ENCODE peak calls at places on chromosomes 16 and 17, in six cellular contexts. One of them, this sample, is unnamed.

GRCh38 chr17:79006001-79006400 is 3.6 kb downstream of the CANT1 start:
- DNase-seq in OCI-LY7: no peak
- DNase-seq in heart right ventricle: no peak
- DNase-seq in fibroblast of villous mesenchyme: no peak
- DNase-seq in fibroblast of lung: no peak
- DNase-seq in right atrium auricular region: no peak
- DNase-seq in this sample: no peak

GRCh38 chr16:84391151-84391873 is 23.0 kb downstream of the ATP2C2 start:
- DNase-seq in fibroblast of lung: peak
- DNase-seq in OCI-LY7: no peak
- DNase-seq in fibroblast of villous mesenchyme: peak
- DNase-seq in right atrium auricular region: no peak
- DNase-seq in heart right ventricle: no peak
- DNase-seq in this sample: no peak

GRCh38 chr17:61454932-61455753 is 2.9 kb downstream of the TBX4 start:
- DNase-seq in OCI-LY7: no peak
- DNase-seq in right atrium auricular region: peak
- DNase-seq in fibroblast of villous mesenchyme: peak
- DNase-seq in heart right ventricle: no peak
- DNase-seq in fibroblast of lung: peak
- DNase-seq in this sample: no peak

GRCh38 chr16:72124761-72125634 is 31.4 kb downstream of the DHX38 start:
- DNase-seq in fibroblast of lung: peak
- DNase-seq in right atrium auricular region: peak
- DNase-seq in fibroblast of villous mesenchyme: peak
- DNase-seq in heart right ventricle: peak
- DNase-seq in OCI-LY7: peak
- DNase-seq in this sample: peak

GRCh38 chr16:89344846-89345577 is 127.5 kb downstream of the ZNF778 start:
- DNase-seq in fibroblast of villous mesenchyme: no peak
- DNase-seq in OCI-LY7: no peak
- DNase-seq in right atrium auricular region: no peak
- DNase-seq in heart right ventricle: no peak
- DNase-seq in fibroblast of lung: no peak
- DNase-seq in this sample: no peak

GRCh38 chr16:50308237-50308965 is 42.0 kb downstream of the ADCY7 start:
- DNase-seq in OCI-LY7: no peak
- DNase-seq in fibroblast of lung: no peak
- DNase-seq in right atrium auricular region: peak
- DNase-seq in fibroblast of villous mesenchyme: no peak
- DNase-seq in heart right ventricle: no peak
- DNase-seq in this sample: no peak

GRCh38 chr17:61128671-61129115 is 270.9 kb upstream of the TBX2 start:
- DNase-seq in OCI-LY7: no peak
- DNase-seq in fibroblast of villous mesenchyme: peak
- DNase-seq in fibroblast of lung: peak
- DNase-seq in right atrium auricular region: no peak
- DNase-seq in heart right ventricle: no peak
- DNase-seq in this sample: peak

GRCh38 chr17:64278614-64279013 is 15.6 kb upstream of the TEX2 start:
- DNase-seq in OCI-LY7: peak
- DNase-seq in fibroblast of lung: no peak
- DNase-seq in right atrium auricular region: no peak
- DNase-seq in heart right ventricle: peak
- DNase-seq in fibroblast of villous mesenchyme: peak
- DNase-seq in this sample: peak

GRCh38 chr17:73160980-73161630 is 3.7 kb upstream of the SSTR2 start:
- DNase-seq in fibroblast of lung: no peak
- DNase-seq in right atrium auricular region: no peak
- DNase-seq in heart right ventricle: no peak
- DNase-seq in OCI-LY7: no peak
- DNase-seq in fibroblast of villous mesenchyme: no peak
- DNase-seq in this sample: no peak

GRCh38 chr16:72094266-72094610 is 591 bp downstream of the DHX38 start:
- DNase-seq in fibroblast of lung: no peak
- DNase-seq in OCI-LY7: peak
- DNase-seq in right atrium auricular region: no peak
- DNase-seq in fibroblast of villous mesenchyme: no peak
- DNase-seq in heart right ventricle: no peak
- DNase-seq in this sample: no peak

GRCh38 chr17:60077672-60078519 is 825 bp downstream of the HEATR6 start:
- DNase-seq in right atrium auricular region: no peak
- DNase-seq in fibroblast of lung: peak
- DNase-seq in heart right ventricle: no peak
- DNase-seq in fibroblast of villous mesenchyme: peak
- DNase-seq in OCI-LY7: peak
- DNase-seq in this sample: no peak

GRCh38 chr17:66605561-66605960 is 229.4 kb upstream of the CACNG5 start:
- DNase-seq in heart right ventricle: no peak
- DNase-seq in OCI-LY7: no peak
- DNase-seq in fibroblast of lung: peak
- DNase-seq in right atrium auricular region: no peak
- DNase-seq in fibroblast of villous mesenchyme: peak
- DNase-seq in this sample: no peak

GRCh38 chr16:81265658-81266451 is 27.4 kb downstream of the BCO1 start:
- DNase-seq in fibroblast of lung: peak
- DNase-seq in fibroblast of villous mesenchyme: peak
- DNase-seq in OCI-LY7: no peak
- DNase-seq in heart right ventricle: peak
- DNase-seq in right atrium auricular region: peak
- DNase-seq in this sample: no peak

GRCh38 chr17:29163563-29163962 is 16.6 kb downstream of the MYO18A start:
- DNase-seq in heart right ventricle: no peak
- DNase-seq in right atrium auricular region: no peak
- DNase-seq in fibroblast of lung: no peak
- DNase-seq in fibroblast of villous mesenchyme: peak
- DNase-seq in OCI-LY7: no peak
- DNase-seq in this sample: no peak

GRCh38 chr16:73615256-73615655 is 567.3 kb upstream of the ZFHX3 start:
- DNase-seq in fibroblast of villous mesenchyme: no peak
- DNase-seq in OCI-LY7: no peak
- DNase-seq in fibroblast of lung: peak
- DNase-seq in right atrium auricular region: no peak
- DNase-seq in heart right ventricle: no peak
- DNase-seq in this sample: no peak
- TF ChIP-seq CTCF in fibroblast of villous mesenchyme: no peak
- TF ChIP-seq CTCF in OCI-LY7: no peak
- TF ChIP-seq CTCF in fibroblast of lung: no peak
- TF ChIP-seq CTCF in right atrium auricular region: no peak
- TF ChIP-seq CTCF in heart right ventricle: no peak
- TF ChIP-seq CTCF in this sample: no peak

GRCh38 chr17:63170795-63171194 is 204.8 kb downstream of the TANC2 start:
- DNase-seq in OCI-LY7: no peak
- DNase-seq in fibroblast of villous mesenchyme: no peak
- DNase-seq in heart right ventricle: no peak
- DNase-seq in fibroblast of lung: no peak
- DNase-seq in right atrium auricular region: no peak
- DNase-seq in this sample: no peak
- H3K4me3 ChIP-seq in OCI-LY7: no peak
- H3K4me3 ChIP-seq in fibroblast of villous mesenchyme: no peak
- H3K4me3 ChIP-seq in heart right ventricle: no peak
- H3K4me3 ChIP-seq in fibroblast of lung: no peak
- H3K4me3 ChIP-seq in right atrium auricular region: no peak
- H3K4me3 ChIP-seq in this sample: no peak

GRCh38 chr16:4309102-4309832 is 6.6 kb upstream of the GLIS2 start:
- DNase-seq in fibroblast of lung: no peak
- DNase-seq in fibroblast of villous mesenchyme: no peak
- DNase-seq in heart right ventricle: no peak
- DNase-seq in right atrium auricular region: no peak
- DNase-seq in OCI-LY7: peak
- DNase-seq in this sample: no peak
- TF ChIP-seq CTCF in fibroblast of lung: no peak
- TF ChIP-seq CTCF in fibroblast of villous mesenchyme: no peak
- TF ChIP-seq CTCF in heart right ventricle: no peak
- TF ChIP-seq CTCF in right atrium auricular region: no peak
- TF ChIP-seq CTCF in OCI-LY7: no peak
- TF ChIP-seq CTCF in this sample: no peak

GRCh38 chr16:1073262-1073558 is 663 bp downstream of the SSTR5 start:
- DNase-seq in fibroblast of lung: no peak
- DNase-seq in fibroblast of villous mesenchyme: no peak
- DNase-seq in OCI-LY7: no peak
- DNase-seq in heart right ventricle: no peak
- DNase-seq in right atrium auricular region: no peak
- DNase-seq in this sample: no peak

GRCh38 chr16:1073566-1074378 is 1.2 kb downstream of the SSTR5 start:
- DNase-seq in fibroblast of villous mesenchyme: no peak
- DNase-seq in right atrium auricular region: no peak
- DNase-seq in heart right ventricle: no peak
- DNase-seq in fibroblast of lung: no peak
- DNase-seq in OCI-LY7: no peak
- DNase-seq in this sample: no peak

GRCh38 chr16:1071561-1072225 is 854 bp upstream of the SSTR5 start:
- DNase-seq in right atrium auricular region: no peak
- DNase-seq in fibroblast of lung: no peak
- DNase-seq in OCI-LY7: no peak
- DNase-seq in heart right ventricle: no peak
- DNase-seq in fibroblast of villous mesenchyme: no peak
- DNase-seq in this sample: no peak

GRCh38 chr16:1074379-1074649 is 1.8 kb downstream of the SSTR5 start:
- DNase-seq in OCI-LY7: no peak
- DNase-seq in heart right ventricle: no peak
- DNase-seq in fibroblast of lung: no peak
- DNase-seq in fibroblast of villous mesenchyme: no peak
- DNase-seq in right atrium auricular region: no peak
- DNase-seq in this sample: no peak

GRCh38 chr16:1072526-1073261 is at the start of gene SSTR5:
- DNase-seq in fibroblast of lung: no peak
- DNase-seq in heart right ventricle: no peak
- DNase-seq in OCI-LY7: no peak
- DNase-seq in right atrium auricular region: no peak
- DNase-seq in fibroblast of villous mesenchyme: no peak
- DNase-seq in this sample: no peak
- H3K4me3 ChIP-seq in fibroblast of lung: no peak
- H3K4me3 ChIP-seq in heart right ventricle: peak
- H3K4me3 ChIP-seq in OCI-LY7: no peak
- H3K4me3 ChIP-seq in right atrium auricular region: peak
- H3K4me3 ChIP-seq in fibroblast of villous mesenchyme: no peak
- H3K4me3 ChIP-seq in this sample: no peak

DNA sequence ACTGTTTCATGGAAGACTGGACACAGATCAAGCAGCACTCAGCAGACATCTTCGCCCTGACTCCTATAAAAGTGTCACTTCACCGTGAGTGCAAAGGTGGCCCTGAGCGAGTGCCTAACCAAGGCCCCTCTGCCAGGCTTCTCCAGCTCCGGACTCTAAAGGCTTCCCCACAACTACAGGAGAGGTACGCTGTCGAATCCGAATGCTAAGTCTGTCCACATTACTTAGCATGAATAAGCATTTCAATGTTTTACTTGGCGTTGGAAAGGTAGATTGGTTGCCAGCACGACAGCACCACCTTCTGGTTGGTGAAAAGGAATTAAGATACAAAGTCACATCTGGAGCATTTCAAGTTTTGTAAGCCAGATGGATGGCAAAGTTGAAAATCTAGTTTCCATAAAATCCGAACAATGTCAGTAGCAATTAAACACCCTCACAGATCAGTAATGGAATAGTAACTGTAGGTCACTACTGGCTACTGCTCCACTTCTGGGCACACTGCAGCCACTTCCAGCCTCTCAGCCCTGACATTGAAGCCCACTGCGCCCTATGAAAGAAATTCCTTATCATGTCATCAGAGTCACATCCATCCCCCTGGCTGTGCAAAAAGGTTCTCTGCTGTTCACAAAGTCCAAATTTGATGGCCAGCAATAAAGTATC is 100.9 kb downstream of the PARN start:
- DNase-seq in OCI-LY7: peak
- DNase-seq in right atrium auricular region: peak
- DNase-seq in fibroblast of villous mesenchyme: peak
- DNase-seq in heart right ventricle: peak
- DNase-seq in fibroblast of lung: peak
- DNase-seq in this sample: peak
- TF ChIP-seq CTCF in OCI-LY7: peak
- TF ChIP-seq CTCF in right atrium auricular region: peak
- TF ChIP-seq CTCF in fibroblast of villous mesenchyme: peak
- TF ChIP-seq CTCF in heart right ventricle: peak
- TF ChIP-seq CTCF in fibroblast of lung: peak
- TF ChIP-seq CTCF in this sample: peak

GRCh38 chr17:76966486-76967181 is 98.4 kb downstream of the MGAT5B start:
- DNase-seq in heart right ventricle: no peak
- DNase-seq in OCI-LY7: no peak
- DNase-seq in fibroblast of villous mesenchyme: no peak
- DNase-seq in right atrium auricular region: no peak
- DNase-seq in fibroblast of lung: no peak
- DNase-seq in this sample: no peak
- H3K4me3 ChIP-seq in heart right ventricle: no peak
- H3K4me3 ChIP-seq in OCI-LY7: peak
- H3K4me3 ChIP-seq in fibroblast of villous mesenchyme: no peak
- H3K4me3 ChIP-seq in right atrium auricular region: no peak
- H3K4me3 ChIP-seq in fibroblast of lung: no peak
- H3K4me3 ChIP-seq in this sample: no peak

GRCh38 chr17:31686495-31686894 is 172.5 kb downstream of the COPRS start:
- DNase-seq in heart right ventricle: no peak
- DNase-seq in fibroblast of lung: peak
- DNase-seq in OCI-LY7: no peak
- DNase-seq in right atrium auricular region: no peak
- DNase-seq in fibroblast of villous mesenchyme: no peak
- DNase-seq in this sample: no peak

GRCh38 chr17:31684901-31685300 is 174.1 kb downstream of the COPRS start:
- DNase-seq in fibroblast of villous mesenchyme: no peak
- DNase-seq in fibroblast of lung: no peak
- DNase-seq in right atrium auricular region: no peak
- DNase-seq in heart right ventricle: no peak
- DNase-seq in OCI-LY7: no peak
- DNase-seq in this sample: no peak

GRCh38 chr17:31690118-31690517 is 168.9 kb downstream of the COPRS start:
- DNase-seq in OCI-LY7: no peak
- DNase-seq in right atrium auricular region: no peak
- DNase-seq in heart right ventricle: no peak
- DNase-seq in fibroblast of lung: peak
- DNase-seq in fibroblast of villous mesenchyme: peak
- DNase-seq in this sample: no peak

GRCh38 chr17:31688704-31689103 is 170.3 kb downstream of the COPRS start:
- DNase-seq in heart right ventricle: no peak
- DNase-seq in fibroblast of villous mesenchyme: no peak
- DNase-seq in right atrium auricular region: no peak
- DNase-seq in fibroblast of lung: no peak
- DNase-seq in OCI-LY7: no peak
- DNase-seq in this sample: no peak

GRCh38 chr17:31687505-31688126 is 171.4 kb downstream of the COPRS start:
- DNase-seq in OCI-LY7: no peak
- DNase-seq in fibroblast of lung: no peak
- DNase-seq in heart right ventricle: no peak
- DNase-seq in right atrium auricular region: no peak
- DNase-seq in fibroblast of villous mesenchyme: no peak
- DNase-seq in this sample: no peak
- TF ChIP-seq CTCF in OCI-LY7: no peak
- TF ChIP-seq CTCF in fibroblast of lung: no peak
- TF ChIP-seq CTCF in heart right ventricle: no peak
- TF ChIP-seq CTCF in right atrium auricular region: no peak
- TF ChIP-seq CTCF in fibroblast of villous mesenchyme: no peak
- TF ChIP-seq CTCF in this sample: no peak

DNA sequence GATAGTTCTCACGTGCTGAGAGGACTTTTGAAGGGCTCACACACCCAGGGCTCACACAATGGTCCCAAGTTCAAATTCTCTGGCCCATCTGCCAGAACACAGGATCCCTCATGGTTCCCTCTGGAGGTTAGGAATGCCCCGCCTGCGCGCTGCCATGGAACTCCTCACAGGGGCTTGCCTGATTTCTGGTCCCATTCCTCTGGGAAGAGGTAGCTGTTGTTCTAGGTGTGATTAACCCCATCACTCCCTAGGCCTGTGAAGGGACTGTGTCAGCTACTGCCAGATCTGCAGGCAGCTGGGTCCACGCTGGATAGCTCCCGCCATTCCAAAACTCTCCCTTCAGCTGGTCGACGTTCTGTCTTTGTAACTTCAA is 2.3 kb upstream of the ARMC5 start:
- DNase-seq in heart right ventricle: no peak
- DNase-seq in fibroblast of villous mesenchyme: no peak
- DNase-seq in fibroblast of lung: no peak
- DNase-seq in right atrium auricular region: no peak
- DNase-seq in OCI-LY7: no peak
- DNase-seq in this sample: no peak
- H3K4me3 ChIP-seq in heart right ventricle: peak
- H3K4me3 ChIP-seq in fibroblast of villous mesenchyme: no peak
- H3K4me3 ChIP-seq in fibroblast of lung: peak
- H3K4me3 ChIP-seq in right atrium auricular region: no peak
- H3K4me3 ChIP-seq in OCI-LY7: peak
- H3K4me3 ChIP-seq in this sample: peak